ENCODE peak calls at places on chromosomes 5 and 9, in ten cellular contexts. S is stomach, J is heart left ventricle, L is adrenal gland, H is lower leg skin, G is IMR-90, N is GM12892, D is NB4, V is gastrocnemius medialis, O is HCT116. F is an unnamed sample.

GRCh38 chr9:134294228-134295071 is 31.8 kb upstream of the RXRA start:
- DNase-seq in J (peak), N (no peak), S (peak), L (peak), G (no peak), O (no peak), H (no peak), V (no peak), D (no peak), F (no peak)

GRCh38 chr5:141821430-141821925 is 56.7 kb downstream of the PCDH1 start:
- DNase-seq in O (peak), H (no peak), J (no peak), L (no peak), N (no peak), G (peak), V (no peak), D (peak), S (no peak), F (peak)

GRCh38 chr9:116152941-116153764 is 438 bp upstream of the PAPPA start:
- DNase-seq in N (no peak), G (peak), H (no peak), V (no peak), D (no peak), J (no peak), O (no peak), L (no peak), S (no peak), F (peak)

GRCh38 chr5:40477856-40478546 is 201.7 kb upstream of the PTGER4 start:
- DNase-seq in J (no peak), O (no peak), D (no peak), N (no peak), V (no peak), G (peak), H (no peak), L (no peak), S (no peak), F (no peak)

GRCh38 chr5:96427823-96428222 is 5.2 kb downstream of the PCSK1 start:
- DNase-seq in O (no peak), V (no peak), S (no peak), J (no peak), L (no peak), H (no peak), N (no peak), G (peak), D (peak), F (no peak)

GRCh38 chr5:114467729-114468128 is 105.9 kb downstream of the KCNN2 start:
- DNase-seq in S (no peak), N (no peak), J (no peak), D (peak), G (peak), H (no peak), L (no peak), V (no peak), O (no peak), F (no peak)

GRCh38 chr5:132268698-132269551 is 11.4 kb downstream of the PDLIM4 start:
- DNase-seq in S (no peak), L (peak), V (no peak), O (no peak), J (no peak), D (no peak), N (no peak), G (peak), H (peak), F (no peak)

GRCh38 chr5:142769251-142769792 is 855 bp upstream of the ARHGAP26 start:
- DNase-seq in H (no peak), G (no peak), O (no peak), V (no peak), N (no peak), S (no peak), J (no peak), D (peak), L (peak), F (peak)

GRCh38 chr5:160353379-160353778 is 17.0 kb downstream of the C1QTNF2 start:
- DNase-seq in V (peak), L (no peak), N (no peak), O (no peak), D (no peak), J (no peak), S (no peak), H (no peak), G (no peak), F (no peak)

GRCh38 chr9:27460225-27461023 is 63.7 kb upstream of the IFNK start:
- DNase-seq in V (no peak), N (no peak), O (no peak), D (peak), J (no peak), H (no peak), G (no peak), S (no peak), L (no peak), F (peak)
- TF ChIP-seq POLR2A in V (no peak), N (no peak), O (no peak), D (no peak), J (no peak), H (no peak), G (no peak), S (no peak), L (no peak), F (peak)

DNA sequence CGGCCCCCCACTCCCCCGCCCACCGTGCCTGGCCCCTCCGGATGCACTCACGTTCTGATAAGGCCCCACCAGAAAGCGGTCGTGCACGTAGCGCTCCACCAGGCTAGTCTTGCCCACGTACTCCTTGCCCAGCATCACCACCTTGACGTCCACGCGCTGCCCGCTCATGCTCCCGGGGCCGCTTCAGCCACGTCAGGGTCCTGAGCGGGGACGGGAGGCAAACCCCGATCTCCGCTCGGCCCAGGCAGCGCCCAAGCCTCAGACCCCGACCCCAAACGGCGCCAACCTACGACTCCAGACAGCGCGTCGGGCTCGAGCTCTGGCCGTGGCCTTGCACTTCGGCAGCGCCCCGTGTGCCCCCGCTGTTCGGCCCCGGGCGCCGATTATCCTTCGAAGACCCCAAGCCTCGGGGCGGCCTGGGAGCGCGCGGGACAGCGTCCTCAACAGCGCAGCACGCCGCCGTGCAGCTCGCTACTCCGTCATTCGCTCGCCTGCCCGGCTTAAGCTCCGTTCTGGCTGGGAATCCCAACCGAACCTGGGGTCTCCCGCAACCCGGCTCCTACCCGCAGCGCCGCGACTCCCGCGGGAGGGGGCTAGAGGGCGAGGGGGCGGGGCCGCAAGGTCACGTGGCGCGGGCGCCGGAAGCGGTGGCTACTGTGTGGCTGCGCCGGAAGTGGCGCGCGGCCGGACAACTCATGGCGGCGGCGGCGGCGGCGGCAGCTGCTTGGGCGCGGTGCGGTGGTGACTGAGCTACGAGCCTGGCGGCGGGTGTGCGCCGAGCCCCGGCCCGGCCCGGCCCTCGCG is at the start of the genes PRELID1 and RAB24:
- DNase-seq in H (peak), G (peak), V (peak), L (peak), D (peak), O (no peak), S (peak), J (peak), N (peak), F (peak)
- TF ChIP-seq POLR2A in H (no peak), G (peak), V (peak), L (peak), D (peak), O (peak), S (no peak), J (no peak), N (peak), F (peak)

DNA sequence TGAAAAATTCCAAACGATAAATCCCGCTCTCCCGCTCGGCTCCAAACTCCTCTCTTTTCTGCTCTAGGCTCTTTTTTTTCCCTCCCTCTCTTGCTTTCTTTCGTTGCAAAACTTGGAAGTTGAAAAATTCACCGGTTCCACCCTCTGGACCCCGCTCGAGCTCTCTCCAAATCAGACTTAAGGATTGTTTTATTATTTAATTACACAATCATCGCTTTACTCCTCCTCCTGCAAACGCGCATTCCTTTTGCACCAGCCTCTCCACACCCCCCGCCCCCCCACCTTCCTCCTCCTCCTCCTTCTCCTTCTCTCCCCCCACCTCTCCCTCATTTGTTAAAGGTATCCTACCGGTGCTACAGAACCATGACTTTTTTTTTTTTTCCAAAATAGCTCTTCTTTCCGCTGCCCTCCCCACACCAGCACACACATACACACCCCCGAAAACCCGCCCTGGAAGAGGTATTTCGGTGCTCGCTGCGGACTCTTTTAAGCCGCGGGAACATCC is 535 bp upstream of the NFIB start:
- DNase-seq in H (peak), S (peak), G (peak), N (no peak), O (peak), D (no peak), V (peak), L (peak), J (peak), F (peak)
- TF ChIP-seq POLR2A in H (no peak), S (peak), G (no peak), N (no peak), O (no peak), D (no peak), V (peak), L (peak), J (no peak), F (no peak)

DNA sequence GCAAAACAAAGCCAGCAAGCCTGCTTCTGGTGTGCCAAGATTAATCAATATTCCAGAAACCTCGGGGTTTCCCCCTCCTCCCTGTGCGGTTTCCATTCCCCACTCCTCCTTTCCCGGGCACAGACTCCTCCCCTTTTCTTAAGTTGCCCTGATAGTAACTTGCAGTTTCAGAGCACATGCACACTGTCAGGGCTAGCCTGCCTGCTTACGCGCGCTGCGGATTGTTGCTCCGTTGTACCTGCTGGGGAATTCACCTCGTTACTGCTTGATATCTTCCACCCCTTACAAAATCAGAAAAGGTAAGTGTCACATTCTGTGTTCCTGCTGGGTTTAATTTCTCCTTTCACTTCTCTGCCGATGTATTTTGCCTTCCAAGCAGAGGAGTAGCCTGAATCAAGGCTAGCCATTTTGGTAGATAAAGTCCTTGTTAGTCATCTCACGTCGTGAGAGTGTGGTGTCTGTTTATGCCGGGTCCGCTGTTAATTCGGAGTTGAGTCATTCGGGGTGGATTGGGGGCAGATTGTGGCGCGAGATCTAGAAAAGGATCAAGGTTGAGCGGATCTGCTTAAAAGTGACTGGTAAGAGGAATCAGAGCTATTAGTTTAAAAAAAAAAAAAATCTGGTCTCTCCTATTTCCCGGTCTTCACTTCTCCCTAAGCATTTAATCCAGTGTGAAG is at the start of gene SLC1A3:
- DNase-seq in S (peak), D (peak), L (peak), G (peak), J (no peak), N (no peak), H (peak), V (peak), O (peak), F (peak)
- TF ChIP-seq POLR2A in S (no peak), D (peak), L (peak), G (no peak), J (no peak), N (no peak), H (peak), V (peak), O (peak), F (no peak)